ENCODE peak calls at places on chromosomes 3 and 15, in six cellular contexts. One of them, this sample, is unnamed.

GRCh38 chr3:194285024-194285858 is 65.9 kb downstream of the CPN2 start:
- DNase-seq in SK-N-SH: no peak
- DNase-seq in transverse colon: no peak
- DNase-seq in esophagus muscularis mucosa: no peak
- DNase-seq in upper lobe of left lung: no peak
- DNase-seq in HL-60: no peak
- DNase-seq in this sample: peak

GRCh38 chr3:38843898-38844297 is 27.9 kb upstream of the SCN10A start:
- DNase-seq in SK-N-SH: peak
- DNase-seq in transverse colon: no peak
- DNase-seq in esophagus muscularis mucosa: peak
- DNase-seq in upper lobe of left lung: no peak
- DNase-seq in HL-60: no peak
- DNase-seq in this sample: no peak

GRCh38 chr3:159455741-159456181 is 532.9 kb upstream of the IL12A start:
- DNase-seq in SK-N-SH: no peak
- DNase-seq in transverse colon: no peak
- DNase-seq in esophagus muscularis mucosa: peak
- DNase-seq in upper lobe of left lung: no peak
- DNase-seq in HL-60: no peak
- DNase-seq in this sample: no peak

GRCh38 chr15:82197734-82198594 is 64.6 kb downstream of the EFL1 start:
- DNase-seq in SK-N-SH: peak
- DNase-seq in transverse colon: peak
- DNase-seq in esophagus muscularis mucosa: no peak
- DNase-seq in upper lobe of left lung: no peak
- DNase-seq in HL-60: peak
- DNase-seq in this sample: peak

GRCh38 chr3:189099031-189099471 is 72.7 kb upstream of the TPRG1 start:
- DNase-seq in SK-N-SH: no peak
- DNase-seq in transverse colon: peak
- DNase-seq in esophagus muscularis mucosa: peak
- DNase-seq in upper lobe of left lung: peak
- DNase-seq in HL-60: no peak
- DNase-seq in this sample: peak

GRCh38 chr3:121592856-121593702 is at the start of gene FBXO40:
- DNase-seq in SK-N-SH: no peak
- DNase-seq in transverse colon: peak
- DNase-seq in esophagus muscularis mucosa: no peak
- DNase-seq in upper lobe of left lung: no peak
- DNase-seq in HL-60: no peak
- DNase-seq in this sample: no peak

GRCh38 chr15:87493803-87494202 is 762.7 kb downstream of the NTRK3 start:
- DNase-seq in SK-N-SH: no peak
- DNase-seq in transverse colon: no peak
- DNase-seq in esophagus muscularis mucosa: no peak
- DNase-seq in upper lobe of left lung: no peak
- DNase-seq in HL-60: no peak
- DNase-seq in this sample: no peak

GRCh38 chr3:194184265-194184751 is 48.4 kb downstream of the HES1 start:
- DNase-seq in SK-N-SH: no peak
- DNase-seq in transverse colon: no peak
- DNase-seq in esophagus muscularis mucosa: no peak
- DNase-seq in upper lobe of left lung: no peak
- DNase-seq in HL-60: no peak
- DNase-seq in this sample: no peak

GRCh38 chr3:158788446-158788845 is 13.4 kb upstream of the MFSD1 start:
- DNase-seq in SK-N-SH: no peak
- DNase-seq in transverse colon: no peak
- DNase-seq in esophagus muscularis mucosa: peak
- DNase-seq in upper lobe of left lung: no peak
- DNase-seq in HL-60: no peak
- DNase-seq in this sample: no peak

GRCh38 chr3:79140718-79141117 is 627.1 kb downstream of the ROBO1 start:
- DNase-seq in SK-N-SH: no peak
- DNase-seq in transverse colon: no peak
- DNase-seq in esophagus muscularis mucosa: no peak
- DNase-seq in upper lobe of left lung: no peak
- DNase-seq in HL-60: no peak
- DNase-seq in this sample: no peak

GRCh38 chr3:49930922-49931321 is 1.3 kb upstream of the MON1A start:
- DNase-seq in SK-N-SH: no peak
- DNase-seq in transverse colon: peak
- DNase-seq in esophagus muscularis mucosa: no peak
- DNase-seq in upper lobe of left lung: no peak
- DNase-seq in HL-60: no peak
- DNase-seq in this sample: no peak

GRCh38 chr3:31968927-31969418 is 12.1 kb downstream of the OSBPL10 start:
- DNase-seq in SK-N-SH: no peak
- DNase-seq in transverse colon: no peak
- DNase-seq in esophagus muscularis mucosa: peak
- DNase-seq in upper lobe of left lung: no peak
- DNase-seq in HL-60: no peak
- DNase-seq in this sample: peak

GRCh38 chr3:32733631-32734229 is 48.7 kb downstream of the CNOT10 start:
- DNase-seq in SK-N-SH: peak
- DNase-seq in transverse colon: no peak
- DNase-seq in esophagus muscularis mucosa: no peak
- DNase-seq in upper lobe of left lung: no peak
- DNase-seq in HL-60: peak
- DNase-seq in this sample: no peak

GRCh38 chr3:188780188-188781147 is 391.3 kb upstream of the TPRG1 start:
- DNase-seq in SK-N-SH: no peak
- DNase-seq in transverse colon: no peak
- DNase-seq in esophagus muscularis mucosa: no peak
- DNase-seq in upper lobe of left lung: no peak
- DNase-seq in HL-60: peak
- DNase-seq in this sample: no peak

GRCh38 chr3:10396083-10396482 is 75.2 kb upstream of the SEC13 start:
- DNase-seq in SK-N-SH: no peak
- DNase-seq in transverse colon: no peak
- DNase-seq in esophagus muscularis mucosa: no peak
- DNase-seq in upper lobe of left lung: no peak
- DNase-seq in HL-60: no peak
- DNase-seq in this sample: peak

GRCh38 chr15:88975891-88976290 is 62.7 kb upstream of the MFGE8 start:
- DNase-seq in SK-N-SH: no peak
- DNase-seq in transverse colon: no peak
- DNase-seq in esophagus muscularis mucosa: no peak
- DNase-seq in upper lobe of left lung: no peak
- DNase-seq in HL-60: no peak
- DNase-seq in this sample: no peak

GRCh38 chr3:13150624-13151023 is 77.4 kb upstream of the IQSEC1 start:
- DNase-seq in SK-N-SH: no peak
- DNase-seq in transverse colon: no peak
- DNase-seq in esophagus muscularis mucosa: no peak
- DNase-seq in upper lobe of left lung: no peak
- DNase-seq in HL-60: no peak
- DNase-seq in this sample: no peak

GRCh38 chr3:79167651-79168416 is 600.0 kb downstream of the ROBO1 start:
- DNase-seq in SK-N-SH: no peak
- DNase-seq in transverse colon: no peak
- DNase-seq in esophagus muscularis mucosa: no peak
- DNase-seq in upper lobe of left lung: no peak
- DNase-seq in HL-60: no peak
- DNase-seq in this sample: no peak

GRCh38 chr15:51754267-51754666 is 2.9 kb downstream of the TMOD2 start:
- DNase-seq in SK-N-SH: no peak
- DNase-seq in transverse colon: no peak
- DNase-seq in esophagus muscularis mucosa: no peak
- DNase-seq in upper lobe of left lung: no peak
- DNase-seq in HL-60: peak
- DNase-seq in this sample: no peak

GRCh38 chr3:15646924-15647511 is 45.5 kb downstream of the BTD start:
- DNase-seq in SK-N-SH: no peak
- DNase-seq in transverse colon: no peak
- DNase-seq in esophagus muscularis mucosa: no peak
- DNase-seq in upper lobe of left lung: no peak
- DNase-seq in HL-60: no peak
- DNase-seq in this sample: no peak

GRCh38 chr3:58058654-58059263 is 50.5 kb downstream of the FLNB start:
- DNase-seq in SK-N-SH: no peak
- DNase-seq in transverse colon: no peak
- DNase-seq in esophagus muscularis mucosa: no peak
- DNase-seq in upper lobe of left lung: no peak
- DNase-seq in HL-60: no peak
- DNase-seq in this sample: no peak
- TF ChIP-seq POLR2AphosphoS5 in SK-N-SH: no peak
- TF ChIP-seq POLR2AphosphoS5 in transverse colon: no peak
- TF ChIP-seq POLR2AphosphoS5 in esophagus muscularis mucosa: no peak
- TF ChIP-seq POLR2AphosphoS5 in upper lobe of left lung: no peak
- TF ChIP-seq POLR2AphosphoS5 in HL-60: no peak
- TF ChIP-seq POLR2AphosphoS5 in this sample: no peak

GRCh38 chr15:80475572-80475971 is 71.4 kb downstream of the ARNT2 start:
- DNase-seq in SK-N-SH: no peak
- DNase-seq in transverse colon: no peak
- DNase-seq in esophagus muscularis mucosa: no peak
- DNase-seq in upper lobe of left lung: no peak
- DNase-seq in HL-60: no peak
- DNase-seq in this sample: no peak
- TF ChIP-seq CTCF in SK-N-SH: peak
- TF ChIP-seq CTCF in transverse colon: no peak
- TF ChIP-seq CTCF in esophagus muscularis mucosa: no peak
- TF ChIP-seq CTCF in upper lobe of left lung: no peak
- TF ChIP-seq CTCF in HL-60: peak
- TF ChIP-seq CTCF in this sample: no peak

DNA sequence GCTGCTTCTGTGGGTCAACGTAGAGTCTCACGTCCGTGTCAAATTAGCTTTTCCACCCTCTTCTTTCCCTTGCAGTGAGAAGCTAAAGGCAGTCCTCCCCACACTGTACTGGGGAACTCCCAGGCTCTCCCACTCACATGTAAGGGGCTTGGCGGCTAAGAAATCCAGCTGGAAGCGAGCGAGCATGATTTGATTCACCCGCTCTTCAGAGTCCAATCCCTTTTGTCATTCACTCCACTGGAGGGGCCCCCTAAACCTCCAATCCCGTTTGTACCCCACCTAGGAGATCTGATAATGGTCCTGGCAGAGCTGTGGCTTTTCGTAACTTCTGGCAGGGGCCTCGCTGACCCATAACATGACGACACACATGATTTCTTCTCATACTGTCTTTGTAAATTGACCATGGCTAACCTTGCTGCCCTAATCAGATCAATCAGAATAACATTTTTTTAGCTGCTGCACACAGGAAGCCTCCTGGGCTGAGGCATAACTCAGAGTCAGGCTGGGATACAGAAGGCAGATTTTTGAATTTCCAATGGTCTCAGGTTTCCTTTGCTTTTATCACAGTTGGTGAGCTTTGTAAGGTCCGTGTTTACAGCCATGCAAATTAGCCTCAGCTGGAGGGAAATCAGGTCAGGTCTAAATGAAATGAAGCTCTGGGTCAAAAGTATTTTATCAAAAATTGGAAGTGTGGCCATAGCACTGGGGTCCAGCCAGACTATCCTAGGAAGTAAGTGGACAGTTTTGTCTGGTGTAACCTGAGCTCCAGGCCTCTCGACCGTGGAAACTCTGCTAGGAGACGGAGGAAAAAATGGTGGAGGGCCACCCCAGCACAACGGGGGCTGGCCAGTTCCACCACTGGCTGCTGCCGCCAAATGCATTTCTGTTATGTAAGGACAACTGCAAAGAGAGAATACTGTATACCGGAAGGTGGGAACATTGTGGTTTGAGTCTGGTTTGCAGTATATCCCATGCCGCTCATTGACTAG is 235.4 kb downstream of the GREM1 start:
- DNase-seq in SK-N-SH: no peak
- DNase-seq in transverse colon: no peak
- DNase-seq in esophagus muscularis mucosa: no peak
- DNase-seq in upper lobe of left lung: peak
- DNase-seq in HL-60: no peak
- DNase-seq in this sample: no peak
- H3K4me3 ChIP-seq in SK-N-SH: no peak
- H3K4me3 ChIP-seq in transverse colon: no peak
- H3K4me3 ChIP-seq in esophagus muscularis mucosa: no peak
- H3K4me3 ChIP-seq in upper lobe of left lung: no peak
- H3K4me3 ChIP-seq in HL-60: no peak
- H3K4me3 ChIP-seq in this sample: no peak

DNA sequence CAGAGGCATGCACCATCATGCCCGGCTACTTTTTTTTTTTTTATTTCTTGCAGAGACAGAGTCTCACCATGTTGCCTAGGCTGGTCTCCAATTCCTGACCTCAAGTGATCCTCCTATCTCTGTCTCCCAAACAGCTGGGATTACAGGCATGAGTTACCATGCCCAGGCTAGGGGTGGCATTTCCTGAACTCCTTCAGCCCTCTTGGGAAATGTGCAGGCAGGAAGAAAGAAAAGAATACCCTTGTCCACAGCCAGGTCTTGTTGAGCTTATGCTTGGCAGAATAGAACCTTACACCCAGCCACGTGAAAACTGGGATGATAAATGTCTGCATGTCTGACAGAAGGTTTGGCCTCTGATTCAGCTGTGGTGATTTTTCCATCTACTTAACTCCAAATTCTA is 30.2 kb upstream of the SNRPN start:
- DNase-seq in SK-N-SH: no peak
- DNase-seq in transverse colon: no peak
- DNase-seq in esophagus muscularis mucosa: no peak
- DNase-seq in upper lobe of left lung: no peak
- DNase-seq in HL-60: no peak
- DNase-seq in this sample: no peak
- TF ChIP-seq POLR2AphosphoS5 in SK-N-SH: no peak
- TF ChIP-seq POLR2AphosphoS5 in transverse colon: no peak
- TF ChIP-seq POLR2AphosphoS5 in esophagus muscularis mucosa: no peak
- TF ChIP-seq POLR2AphosphoS5 in upper lobe of left lung: no peak
- TF ChIP-seq POLR2AphosphoS5 in HL-60: no peak
- TF ChIP-seq POLR2AphosphoS5 in this sample: no peak

DNA sequence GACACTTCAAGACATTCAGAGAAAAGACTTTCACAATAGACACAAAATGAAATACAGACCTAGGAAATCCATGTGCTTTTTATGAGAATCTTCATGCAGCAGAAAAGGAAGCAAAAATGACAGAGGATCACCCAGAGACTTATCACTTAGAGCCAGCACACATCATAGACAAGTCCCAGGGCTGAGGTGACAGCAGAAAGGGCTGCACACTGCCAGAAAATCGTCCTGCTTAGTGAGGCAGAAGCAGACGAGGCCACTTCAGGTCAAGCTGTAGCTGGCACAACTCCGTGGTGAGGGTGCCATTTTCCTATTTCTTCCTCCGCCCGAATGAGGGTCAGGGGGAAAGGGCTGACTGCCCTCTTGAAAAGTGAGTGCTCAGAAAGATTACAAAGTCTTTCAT is 95.9 kb upstream of the TNIK start:
- DNase-seq in SK-N-SH: peak
- DNase-seq in transverse colon: no peak
- DNase-seq in esophagus muscularis mucosa: no peak
- DNase-seq in upper lobe of left lung: no peak
- DNase-seq in HL-60: no peak
- DNase-seq in this sample: no peak
- TF ChIP-seq CTCF in SK-N-SH: no peak
- TF ChIP-seq CTCF in transverse colon: no peak
- TF ChIP-seq CTCF in esophagus muscularis mucosa: no peak
- TF ChIP-seq CTCF in upper lobe of left lung: no peak
- TF ChIP-seq CTCF in HL-60: no peak
- TF ChIP-seq CTCF in this sample: no peak